ENCODE peak calls at places on chromosomes 16 and 17, in four cellular contexts. W is A549, I is transverse colon, S is ovary. B is an unnamed sample.

GRCh38 chr17:81845881-81846742 is 11.3 kb upstream of the PPP1R27 start:
- DNase-seq in W (no peak), I (no peak), S (no peak), B (no peak)

GRCh38 chr17:16521070-16521727 is 29.2 kb upstream of the LRRC75A start:
- DNase-seq in W (peak), I (peak), S (peak), B (peak)

GRCh38 chr16:19696312-19696711 is 21.7 kb downstream of the KNOP1 start:
- DNase-seq in W (peak), I (peak), S (peak), B (peak)

GRCh38 chr16:58481931-58482330 is 18.0 kb upstream of the NDRG4 start:
- DNase-seq in W (no peak), I (no peak), S (no peak), B (no peak)

GRCh38 chr16:88700636-88701482 is 5.3 kb downstream of the RNF166 start:
- DNase-seq in W (no peak), I (peak), S (peak), B (peak)

GRCh38 chr17:73131993-73132595 is 32.7 kb upstream of the SSTR2 start:
- DNase-seq in W (no peak), I (no peak), S (no peak), B (no peak)

GRCh38 chr17:62819511-62820221 is 11.6 kb upstream of the MARCHF10 start:
- DNase-seq in W (peak), I (peak), S (peak), B (peak)

GRCh38 chr17:44444735-44445105 is 55.3 kb upstream of the ITGA2B start:
- DNase-seq in W (peak), I (no peak), S (no peak), B (no peak)

GRCh38 chr16:27972500-27972899 is 91.0 kb downstream of the GSG1L start:
- DNase-seq in W (peak), I (peak), S (no peak), B (no peak)

GRCh38 chr17:64099543-64099942 is 30.4 kb downstream of the ERN1 start:
- DNase-seq in W (no peak), I (no peak), S (no peak), B (no peak)

GRCh38 chr17:27793168-27793905 is 7.0 kb downstream of the NOS2 start:
- DNase-seq in W (no peak), I (no peak), S (peak), B (no peak)

GRCh38 chr16:2043980-2044451 is 3.6 kb downstream of the NTHL1 start:
- DNase-seq in W (no peak), I (peak), S (no peak), B (no peak)

GRCh38 chr17:27315322-27315721 is 21.4 kb downstream of the WSB1 start:
- DNase-seq in W (no peak), I (peak), S (peak), B (peak)

GRCh38 chr16:1825864-1826690 is 548 bp downstream of the HAGH start:
- DNase-seq in W (no peak), I (peak), S (no peak), B (no peak)

GRCh38 chr17:10793256-10793655 is 10.6 kb downstream of the TMEM238L start:
- DNase-seq in W (no peak), I (no peak), S (no peak), B (no peak)

GRCh38 chr16:83959621-83960434 is 6.8 kb downstream of the OSGIN1 start:
- DNase-seq in W (no peak), I (no peak), S (no peak), B (no peak)
- H3K27ac ChIP-seq in W (no peak), I (no peak), S (no peak), B (no peak)

DNA sequence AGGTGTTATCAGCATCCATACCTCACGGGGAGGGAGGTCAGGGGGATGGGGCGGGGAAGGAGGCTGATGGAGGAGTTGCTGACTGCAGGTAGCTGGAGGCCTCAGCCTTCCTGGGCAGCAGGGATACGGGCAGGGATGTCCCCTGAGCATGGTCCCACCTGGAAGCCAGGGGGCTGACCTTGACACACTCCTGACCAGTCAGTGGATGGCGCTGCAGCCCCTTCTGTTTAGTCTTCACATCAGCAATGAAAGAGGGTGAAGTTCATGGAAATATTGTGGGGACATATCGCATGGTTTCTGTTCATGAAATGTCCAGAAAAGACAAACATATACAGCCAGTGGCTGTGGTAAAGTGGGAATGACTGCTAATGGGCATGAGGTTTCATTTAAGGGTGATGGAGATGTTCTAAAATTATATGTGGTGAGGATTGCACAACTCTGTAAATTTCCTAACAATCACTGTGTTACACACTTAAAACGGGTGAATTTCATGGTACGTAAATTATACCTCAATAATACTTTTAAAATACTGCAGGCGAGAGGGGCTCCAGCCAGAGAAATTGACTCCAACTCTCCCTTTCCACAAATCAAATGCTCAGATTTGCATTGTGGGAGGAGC is 489.6 kb downstream of the CDH13 start:
- DNase-seq in W (no peak), I (no peak), S (no peak), B (no peak)
- TF ChIP-seq EP300 in W (no peak), I (no peak), S (no peak), B (no peak)

DNA sequence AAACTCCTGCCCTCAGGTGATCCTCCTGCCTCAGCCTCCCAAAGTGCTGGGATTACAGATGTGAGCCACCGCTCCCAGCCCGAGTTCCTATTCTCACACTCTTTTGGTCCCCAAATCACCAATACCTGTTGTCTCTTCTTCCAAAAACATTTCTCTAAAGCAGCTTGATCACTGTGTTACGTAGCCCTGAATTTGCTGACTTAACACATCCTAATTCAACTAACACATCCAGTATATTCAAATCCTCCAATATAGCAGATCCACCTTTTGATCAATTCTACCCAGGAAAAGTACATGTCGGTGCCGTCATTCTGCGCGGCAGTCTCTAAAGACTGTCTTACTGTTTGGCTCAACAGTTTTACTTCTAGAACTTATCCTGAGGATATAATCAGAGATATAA is 191.3 kb downstream of the ZNF18 start:
- DNase-seq in W (no peak), I (no peak), S (no peak), B (no peak)
- H3K27ac ChIP-seq in W (no peak), I (no peak), S (no peak), B (no peak)

DNA sequence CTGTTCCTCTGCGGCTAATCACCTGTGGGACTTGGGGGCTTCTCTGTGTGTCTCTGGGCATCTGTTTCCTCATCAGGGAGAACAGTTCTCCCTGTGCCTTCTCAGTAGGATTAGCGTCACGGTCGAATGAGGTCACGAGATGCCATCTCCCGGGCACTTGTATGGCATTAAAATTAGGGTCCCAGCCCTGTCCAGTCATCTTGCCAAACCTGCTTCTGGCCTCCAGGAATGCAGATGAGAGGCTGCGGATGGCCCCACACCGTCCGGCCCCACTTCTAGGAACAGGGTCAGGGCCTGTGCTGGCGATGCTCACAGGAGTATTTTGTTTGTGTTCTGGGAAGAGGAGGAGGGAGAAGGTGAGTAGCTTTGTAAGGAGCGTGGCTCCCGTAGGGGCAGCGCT is 58.5 kb downstream of the OR1D5 start:
- DNase-seq in W (no peak), I (no peak), S (no peak), B (peak)
- TF ChIP-seq EP300 in W (no peak), I (peak), S (no peak), B (no peak)

DNA sequence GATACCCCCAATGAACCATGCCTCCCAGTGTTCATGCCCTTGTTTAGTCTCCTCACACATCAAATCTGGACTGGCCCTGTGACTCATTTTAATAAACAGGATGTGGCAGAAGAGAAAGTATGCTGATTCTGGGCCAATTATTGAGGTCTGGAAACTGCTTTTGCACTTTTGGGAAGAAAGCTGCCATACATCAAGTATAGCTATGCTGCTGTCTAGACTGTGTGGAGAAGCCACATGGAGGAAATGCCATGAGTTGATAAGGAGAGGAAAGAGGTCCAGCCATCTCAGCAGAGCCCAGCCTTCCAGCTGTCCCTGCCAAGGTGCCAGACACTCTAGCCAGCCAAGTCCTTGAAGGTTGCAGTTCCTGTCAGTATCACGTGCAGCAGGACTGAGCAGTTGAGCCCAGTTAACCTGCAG is 16.7 kb downstream of the RPRML start:
- DNase-seq in W (no peak), I (no peak), S (no peak), B (no peak)
- H3K27ac ChIP-seq in W (no peak), I (no peak), S (no peak), B (no peak)